ENCODE peak calls at places on chromosomes 12 and 14, in eight cellular contexts. X is HepG2; B is hippocampal formation; R is naive thymus-derived CD8-positive, alpha-beta T cell; K is NCI-H1417; O is effector memory CD4-positive, alpha-beta T cell; E is activated CD8-positive, alpha-beta T cell treated with anti-CD3 and anti-CD28 coated beads, Interleukin-2, amount 10 ng/mL, durations not matched to agents 7 days and 5 days; S is naive B cell. I is an unnamed sample.

GRCh38 chr14:61417141-61417540 is 95.8 kb downstream of the PRKCH start:
- DNase-seq in O (no peak), S (no peak), R (no peak), E (no peak), B (no peak), K (no peak), X (no peak), I (no peak)

GRCh38 chr14:64971890-64972785 is at the start of gene RAB15:
- DNase-seq in S (peak), K (peak), X (no peak), E (peak), B (no peak), R (peak), O (peak), I (no peak)

GRCh38 chr12:52145941-52146821 is 45.6 kb downstream of the KRT80 start:
- DNase-seq in O (no peak), S (no peak), E (no peak), K (no peak), B (no peak), X (no peak), R (no peak), I (peak)

GRCh38 chr12:64582111-64582510 is 28.2 kb upstream of the RASSF3 start:
- DNase-seq in X (no peak), R (no peak), S (no peak), B (no peak), O (no peak), K (no peak), E (no peak), I (no peak)

GRCh38 chr14:65255029-65255545 is 152.8 kb upstream of the MAX start:
- DNase-seq in S (no peak), O (no peak), R (no peak), E (no peak), X (peak), K (no peak), B (no peak), I (no peak)

GRCh38 chr14:100332797-100333196 is 9.7 kb downstream of the SLC25A47 start:
- DNase-seq in E (no peak), O (no peak), K (peak), R (no peak), X (no peak), B (no peak), S (no peak), I (peak)

GRCh38 chr12:532908-533565 is 73.3 kb downstream of the B4GALNT3 start:
- DNase-seq in R (no peak), K (no peak), X (no peak), E (no peak), B (no peak), O (no peak), S (no peak), I (no peak)

GRCh38 chr14:105294142-105294597 is 6.6 kb downstream of the BRF1 start:
- DNase-seq in O (peak), X (no peak), B (peak), K (no peak), R (peak), S (peak), E (peak), I (no peak)

GRCh38 chr12:105330938-105331804 is 680 bp downstream of the C12orf75 start:
- DNase-seq in R (peak), X (no peak), O (peak), S (peak), K (peak), B (no peak), E (peak), I (peak)

GRCh38 chr14:91264151-91265150 is 19.9 kb upstream of the GPR68 start:
- DNase-seq in E (peak), R (no peak), B (no peak), S (no peak), X (no peak), O (no peak), K (no peak), I (no peak)

GRCh38 chr12:104536841-104537240 is 80.1 kb downstream of the CHST11 start:
- DNase-seq in K (peak), E (no peak), S (peak), R (no peak), O (no peak), B (no peak), X (no peak), I (no peak)

GRCh38 chr14:55430024-55430690 is 10.3 kb downstream of the TBPL2 start:
- DNase-seq in O (peak), X (peak), K (peak), B (no peak), S (peak), R (peak), E (peak), I (no peak)

GRCh38 chr14:80136358-80136757 is 74.9 kb downstream of the DIO2 start:
- DNase-seq in S (peak), B (no peak), O (no peak), K (no peak), E (no peak), X (no peak), R (no peak), I (peak)

GRCh38 chr12:58046281-58046680 is 104.9 kb downstream of the ATP23 start:
- DNase-seq in R (no peak), B (no peak), K (no peak), O (no peak), E (no peak), S (no peak), X (no peak), I (no peak)

GRCh38 chr14:68269136-68269535 is 449.6 kb downstream of the RAD51B start:
- DNase-seq in E (no peak), B (no peak), K (no peak), R (no peak), X (no peak), O (no peak), S (no peak), I (no peak)

GRCh38 chr12:6769003-6769389 is 2.8 kb downstream of the PTMS start:
- DNase-seq in K (peak), X (no peak), E (no peak), R (no peak), B (no peak), S (no peak), O (no peak), I (no peak)

GRCh38 chr14:97306133-97306784 is 509.1 kb downstream of the VRK1 start:
- DNase-seq in S (no peak), B (no peak), E (no peak), R (no peak), O (no peak), K (no peak), X (no peak), I (no peak)

I was measured in left lung.